ENCODE peak calls at places on chromosomes 16 and 17, in six cellular contexts. One of them, this sample, is unnamed.

GRCh38 chr16:68481636-68482035 is 33.3 kb upstream of the SMPD3 start:
- DNase-seq in cardiac muscle cell: no peak
- DNase-seq in A549: no peak
- DNase-seq in endothelial cell: no peak
- DNase-seq in progenitor cell of endocrine pancreas: no peak
- DNase-seq in fibroblast of lung: no peak
- DNase-seq in this sample: no peak

GRCh38 chr16:54335230-54335629 is 48.6 kb upstream of the IRX3 start:
- DNase-seq in cardiac muscle cell: no peak
- DNase-seq in A549: no peak
- DNase-seq in endothelial cell: no peak
- DNase-seq in progenitor cell of endocrine pancreas: no peak
- DNase-seq in fibroblast of lung: peak; percentile 23
- DNase-seq in this sample: no peak

GRCh38 chr17:36888236-36888957 is 48.9 kb upstream of the LHX1 start:
- DNase-seq in cardiac muscle cell: no peak
- DNase-seq in A549: no peak
- DNase-seq in endothelial cell: no peak
- DNase-seq in progenitor cell of endocrine pancreas: no peak
- DNase-seq in fibroblast of lung: no peak
- DNase-seq in this sample: no peak

GRCh38 chr17:28384281-28385036 is 13.0 kb downstream of the SARM1 start:
- DNase-seq in cardiac muscle cell: peak; percentile 48
- DNase-seq in A549: no peak
- DNase-seq in endothelial cell: no peak
- DNase-seq in progenitor cell of endocrine pancreas: no peak
- DNase-seq in fibroblast of lung: no peak
- DNase-seq in this sample: no peak

GRCh38 chr17:83199500-83200201 is 120.2 kb downstream of the METRNL start:
- DNase-seq in cardiac muscle cell: no peak
- DNase-seq in A549: no peak
- DNase-seq in endothelial cell: no peak
- DNase-seq in progenitor cell of endocrine pancreas: no peak
- DNase-seq in fibroblast of lung: no peak
- DNase-seq in this sample: no peak

GRCh38 chr17:9957244-9957643 is 52.2 kb upstream of the RCVRN start:
- DNase-seq in cardiac muscle cell: no peak
- DNase-seq in A549: no peak
- DNase-seq in endothelial cell: no peak
- DNase-seq in progenitor cell of endocrine pancreas: no peak
- DNase-seq in fibroblast of lung: no peak
- DNase-seq in this sample: no peak

GRCh38 chr16:75527825-75528299 is 8.0 kb downstream of the CHST5 start:
- DNase-seq in cardiac muscle cell: no peak
- DNase-seq in A549: no peak
- DNase-seq in endothelial cell: no peak
- DNase-seq in progenitor cell of endocrine pancreas: no peak
- DNase-seq in fibroblast of lung: no peak
- DNase-seq in this sample: no peak

GRCh38 chr16:84115919-84116719 is 623 bp downstream of the MBTPS1 start:
- DNase-seq in cardiac muscle cell: peak; percentile 66
- DNase-seq in A549: peak; percentile 36
- DNase-seq in endothelial cell: no peak
- DNase-seq in progenitor cell of endocrine pancreas: no peak
- DNase-seq in fibroblast of lung: peak; percentile 56
- DNase-seq in this sample: peak; percentile 52

GRCh38 chr16:11560701-11561439 is 25.8 kb downstream of the LITAF start:
- DNase-seq in cardiac muscle cell: no peak
- DNase-seq in A549: no peak
- DNase-seq in endothelial cell: no peak
- DNase-seq in progenitor cell of endocrine pancreas: no peak
- DNase-seq in fibroblast of lung: no peak
- DNase-seq in this sample: no peak

GRCh38 chr17:2899911-2900310 is 103.7 kb downstream of the RAP1GAP2 start:
- DNase-seq in cardiac muscle cell: no peak
- DNase-seq in A549: no peak
- DNase-seq in endothelial cell: no peak
- DNase-seq in progenitor cell of endocrine pancreas: peak; percentile 23
- DNase-seq in fibroblast of lung: no peak
- DNase-seq in this sample: no peak

GRCh38 chr17:77924757-77925336 is 33.7 kb upstream of the TNRC6C start:
- DNase-seq in cardiac muscle cell: no peak
- DNase-seq in A549: no peak
- DNase-seq in endothelial cell: no peak
- DNase-seq in progenitor cell of endocrine pancreas: no peak
- DNase-seq in fibroblast of lung: peak; percentile 81
- DNase-seq in this sample: peak; percentile 22

GRCh38 chr16:80700558-80700957 is 103.8 kb downstream of the CDYL2 start:
- DNase-seq in cardiac muscle cell: no peak
- DNase-seq in A549: no peak
- DNase-seq in endothelial cell: no peak
- DNase-seq in progenitor cell of endocrine pancreas: no peak
- DNase-seq in fibroblast of lung: no peak
- DNase-seq in this sample: no peak

GRCh38 chr17:55152236-55152635 is 112.5 kb upstream of the HLF start:
- DNase-seq in cardiac muscle cell: no peak
- DNase-seq in A549: no peak
- DNase-seq in endothelial cell: no peak
- DNase-seq in progenitor cell of endocrine pancreas: no peak
- DNase-seq in fibroblast of lung: peak; percentile 53
- DNase-seq in this sample: no peak

GRCh38 chr17:30297715-30298114 is 6.0 kb upstream of the BLMH start:
- DNase-seq in cardiac muscle cell: no peak
- DNase-seq in A549: no peak
- DNase-seq in endothelial cell: no peak
- DNase-seq in progenitor cell of endocrine pancreas: no peak
- DNase-seq in fibroblast of lung: no peak
- DNase-seq in this sample: no peak

GRCh38 chr17:30302241-30302640 is 10.5 kb upstream of the BLMH start:
- DNase-seq in cardiac muscle cell: no peak
- DNase-seq in A549: no peak
- DNase-seq in endothelial cell: no peak
- DNase-seq in progenitor cell of endocrine pancreas: no peak
- DNase-seq in fibroblast of lung: no peak
- DNase-seq in this sample: no peak

GRCh38 chr17:30300803-30301202 is 9.1 kb upstream of the BLMH start:
- DNase-seq in cardiac muscle cell: no peak
- DNase-seq in A549: no peak
- DNase-seq in endothelial cell: no peak
- DNase-seq in progenitor cell of endocrine pancreas: no peak
- DNase-seq in fibroblast of lung: no peak
- DNase-seq in this sample: no peak

GRCh38 chr17:30296499-30297038 is 4.8 kb upstream of the BLMH start:
- DNase-seq in cardiac muscle cell: no peak
- DNase-seq in A549: no peak
- DNase-seq in endothelial cell: no peak
- DNase-seq in progenitor cell of endocrine pancreas: no peak
- DNase-seq in fibroblast of lung: no peak
- DNase-seq in this sample: no peak

DNA sequence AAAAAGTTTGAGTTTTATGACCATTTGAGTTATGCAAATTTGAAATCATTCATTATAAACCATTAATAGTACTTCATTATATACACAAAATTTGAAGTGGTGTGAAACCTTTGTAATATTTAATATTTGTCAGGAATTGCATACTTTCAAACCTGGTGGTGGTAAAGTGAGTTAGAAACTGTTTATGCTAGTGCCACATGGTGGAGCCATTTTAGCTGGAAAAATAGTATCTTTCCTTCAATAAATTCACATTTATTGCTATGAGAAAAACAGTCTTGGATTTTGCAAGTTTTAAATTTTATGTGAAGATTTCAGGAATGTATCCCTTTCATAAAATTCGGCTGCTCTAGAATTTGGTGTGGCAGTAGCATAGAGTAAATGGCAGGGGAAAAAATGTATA is 7.3 kb upstream of the BLMH start:
- DNase-seq in cardiac muscle cell: no peak
- DNase-seq in A549: peak; percentile 34
- DNase-seq in endothelial cell: no peak
- DNase-seq in progenitor cell of endocrine pancreas: no peak
- DNase-seq in fibroblast of lung: no peak
- DNase-seq in this sample: no peak
- TF ChIP-seq CTCF in cardiac muscle cell: peak; percentile 45
- TF ChIP-seq CTCF in A549: peak; percentile 67
- TF ChIP-seq CTCF in endothelial cell: no peak
- TF ChIP-seq CTCF in progenitor cell of endocrine pancreas: peak; percentile 15
- TF ChIP-seq CTCF in fibroblast of lung: peak; percentile 49
- TF ChIP-seq CTCF in this sample: no peak

GRCh38 chr16:660459-661183 is 7.3 kb upstream of the RHOT2 start:
- DNase-seq in cardiac muscle cell: peak; percentile 96
- DNase-seq in A549: peak; percentile 94
- DNase-seq in endothelial cell: peak; percentile 91
- DNase-seq in progenitor cell of endocrine pancreas: peak; percentile 51
- DNase-seq in fibroblast of lung: peak; percentile 60
- DNase-seq in this sample: peak; percentile 71
- TF ChIP-seq CTCF in cardiac muscle cell: peak; percentile 39
- TF ChIP-seq CTCF in A549: peak; percentile 48
- TF ChIP-seq CTCF in endothelial cell: peak; percentile 74
- TF ChIP-seq CTCF in progenitor cell of endocrine pancreas: peak; percentile 57
- TF ChIP-seq CTCF in fibroblast of lung: peak; percentile 48
- TF ChIP-seq CTCF in this sample: peak; percentile 37

GRCh38 chr16:5622234-5622884 is 524.8 kb upstream of the EEF2KMT start:
- DNase-seq in cardiac muscle cell: no peak
- DNase-seq in A549: no peak
- DNase-seq in endothelial cell: no peak
- DNase-seq in progenitor cell of endocrine pancreas: no peak
- DNase-seq in fibroblast of lung: no peak
- DNase-seq in this sample: no peak
- TF ChIP-seq CTCF in cardiac muscle cell: no peak
- TF ChIP-seq CTCF in A549: no peak
- TF ChIP-seq CTCF in endothelial cell: no peak
- TF ChIP-seq CTCF in progenitor cell of endocrine pancreas: no peak
- TF ChIP-seq CTCF in fibroblast of lung: no peak
- TF ChIP-seq CTCF in this sample: no peak

GRCh38 chr16:89392881-89393730 is 97.3 kb downstream of the ANKRD11 start:
- DNase-seq in cardiac muscle cell: no peak
- DNase-seq in A549: no peak
- DNase-seq in endothelial cell: peak; percentile 35
- DNase-seq in progenitor cell of endocrine pancreas: no peak
- DNase-seq in fibroblast of lung: no peak
- DNase-seq in this sample: no peak
- TF ChIP-seq CTCF in cardiac muscle cell: no peak
- TF ChIP-seq CTCF in A549: no peak
- TF ChIP-seq CTCF in endothelial cell: no peak
- TF ChIP-seq CTCF in progenitor cell of endocrine pancreas: no peak
- TF ChIP-seq CTCF in fibroblast of lung: no peak
- TF ChIP-seq CTCF in this sample: no peak

This sample was measured in MCF 10A.